ENCODE peak calls at places on chromosomes 5 and 9, in six cellular contexts. One of them, this sample, is unnamed.

GRCh38 chr9:89435315-89435823 is 62.5 kb downstream of the SEMA4D start:
- DNase-seq in activated CD4-positive, alpha-beta T cell treated with anti-CD3 and anti-CD28 coated beads, Interleukin-2, amount 50 U/mL, for 48 hours: no peak
- DNase-seq in GM12892: no peak
- DNase-seq in CD8-positive, alpha-beta T cell: no peak
- DNase-seq in stimulated activated CD4-positive, alpha-beta T cell treated with anti-CD3 and anti-CD28 coated beads, TNF-alpha, amount 100 ng/mL, for 1 hour: no peak
- DNase-seq in iPS-NIHi11: peak; percentile 93
- DNase-seq in this sample: no peak

GRCh38 chr9:117746263-117746662 is 42.1 kb downstream of the TLR4 start:
- DNase-seq in activated CD4-positive, alpha-beta T cell treated with anti-CD3 and anti-CD28 coated beads, Interleukin-2, amount 50 U/mL, for 48 hours: no peak
- DNase-seq in CD8-positive, alpha-beta T cell: no peak
- DNase-seq in stimulated activated CD4-positive, alpha-beta T cell treated with anti-CD3 and anti-CD28 coated beads, TNF-alpha, amount 100 ng/mL, for 1 hour: no peak
- DNase-seq in iPS-NIHi11: no peak
- DNase-seq in GM12892: no peak
- DNase-seq in this sample: no peak

GRCh38 chr5:157106668-157107461 is 2.0 kb downstream of the HAVCR2 start:
- DNase-seq in GM12892: no peak
- DNase-seq in stimulated activated CD4-positive, alpha-beta T cell treated with anti-CD3 and anti-CD28 coated beads, TNF-alpha, amount 100 ng/mL, for 1 hour: no peak
- DNase-seq in activated CD4-positive, alpha-beta T cell treated with anti-CD3 and anti-CD28 coated beads, Interleukin-2, amount 50 U/mL, for 48 hours: peak; percentile 43
- DNase-seq in iPS-NIHi11: no peak
- DNase-seq in CD8-positive, alpha-beta T cell: no peak
- DNase-seq in this sample: no peak

GRCh38 chr5:73030995-73031394 is 75.2 kb downstream of the FCHO2 start:
- DNase-seq in stimulated activated CD4-positive, alpha-beta T cell treated with anti-CD3 and anti-CD28 coated beads, TNF-alpha, amount 100 ng/mL, for 1 hour: no peak
- DNase-seq in iPS-NIHi11: peak; percentile 44
- DNase-seq in activated CD4-positive, alpha-beta T cell treated with anti-CD3 and anti-CD28 coated beads, Interleukin-2, amount 50 U/mL, for 48 hours: no peak
- DNase-seq in GM12892: no peak
- DNase-seq in CD8-positive, alpha-beta T cell: no peak
- DNase-seq in this sample: no peak

GRCh38 chr5:12272389-12272788 is 368.1 kb upstream of the CTNND2 start:
- DNase-seq in activated CD4-positive, alpha-beta T cell treated with anti-CD3 and anti-CD28 coated beads, Interleukin-2, amount 50 U/mL, for 48 hours: no peak
- DNase-seq in iPS-NIHi11: peak; percentile 43
- DNase-seq in stimulated activated CD4-positive, alpha-beta T cell treated with anti-CD3 and anti-CD28 coated beads, TNF-alpha, amount 100 ng/mL, for 1 hour: no peak
- DNase-seq in GM12892: no peak
- DNase-seq in CD8-positive, alpha-beta T cell: no peak
- DNase-seq in this sample: no peak

GRCh38 chr9:437066-438015 is 222.7 kb downstream of the DOCK8 start:
- DNase-seq in CD8-positive, alpha-beta T cell: no peak
- DNase-seq in iPS-NIHi11: no peak
- DNase-seq in stimulated activated CD4-positive, alpha-beta T cell treated with anti-CD3 and anti-CD28 coated beads, TNF-alpha, amount 100 ng/mL, for 1 hour: no peak
- DNase-seq in GM12892: no peak
- DNase-seq in activated CD4-positive, alpha-beta T cell treated with anti-CD3 and anti-CD28 coated beads, Interleukin-2, amount 50 U/mL, for 48 hours: no peak
- DNase-seq in this sample: no peak

GRCh38 chr5:87120518-87121314 is 147.0 kb upstream of the RASA1 start:
- DNase-seq in iPS-NIHi11: no peak
- DNase-seq in CD8-positive, alpha-beta T cell: no peak
- DNase-seq in GM12892: no peak
- DNase-seq in activated CD4-positive, alpha-beta T cell treated with anti-CD3 and anti-CD28 coated beads, Interleukin-2, amount 50 U/mL, for 48 hours: no peak
- DNase-seq in stimulated activated CD4-positive, alpha-beta T cell treated with anti-CD3 and anti-CD28 coated beads, TNF-alpha, amount 100 ng/mL, for 1 hour: no peak
- DNase-seq in this sample: no peak

GRCh38 chr9:6873862-6874261 is 116.1 kb downstream of the KDM4C start:
- DNase-seq in stimulated activated CD4-positive, alpha-beta T cell treated with anti-CD3 and anti-CD28 coated beads, TNF-alpha, amount 100 ng/mL, for 1 hour: no peak
- DNase-seq in activated CD4-positive, alpha-beta T cell treated with anti-CD3 and anti-CD28 coated beads, Interleukin-2, amount 50 U/mL, for 48 hours: no peak
- DNase-seq in GM12892: no peak
- DNase-seq in iPS-NIHi11: no peak
- DNase-seq in CD8-positive, alpha-beta T cell: no peak
- DNase-seq in this sample: no peak

GRCh38 chr5:92548351-92548750 is 1032.7 kb downstream of the NR2F1-AS1 start:
- DNase-seq in stimulated activated CD4-positive, alpha-beta T cell treated with anti-CD3 and anti-CD28 coated beads, TNF-alpha, amount 100 ng/mL, for 1 hour: no peak
- DNase-seq in iPS-NIHi11: no peak
- DNase-seq in GM12892: no peak
- DNase-seq in CD8-positive, alpha-beta T cell: no peak
- DNase-seq in activated CD4-positive, alpha-beta T cell treated with anti-CD3 and anti-CD28 coated beads, Interleukin-2, amount 50 U/mL, for 48 hours: no peak
- DNase-seq in this sample: no peak

GRCh38 chr5:120808135-120808534 is 344.0 kb downstream of the PRR16 start:
- DNase-seq in GM12892: no peak
- DNase-seq in CD8-positive, alpha-beta T cell: no peak
- DNase-seq in activated CD4-positive, alpha-beta T cell treated with anti-CD3 and anti-CD28 coated beads, Interleukin-2, amount 50 U/mL, for 48 hours: no peak
- DNase-seq in iPS-NIHi11: no peak
- DNase-seq in stimulated activated CD4-positive, alpha-beta T cell treated with anti-CD3 and anti-CD28 coated beads, TNF-alpha, amount 100 ng/mL, for 1 hour: no peak
- DNase-seq in this sample: no peak

GRCh38 chr9:96048954-96049831 is 173.7 kb downstream of the ERCC6L2 start:
- DNase-seq in activated CD4-positive, alpha-beta T cell treated with anti-CD3 and anti-CD28 coated beads, Interleukin-2, amount 50 U/mL, for 48 hours: no peak
- DNase-seq in GM12892: no peak
- DNase-seq in stimulated activated CD4-positive, alpha-beta T cell treated with anti-CD3 and anti-CD28 coated beads, TNF-alpha, amount 100 ng/mL, for 1 hour: no peak
- DNase-seq in iPS-NIHi11: no peak
- DNase-seq in CD8-positive, alpha-beta T cell: no peak
- DNase-seq in this sample: no peak

GRCh38 chr5:173191561-173191960 is 43.4 kb downstream of the NKX2-5 start:
- DNase-seq in iPS-NIHi11: no peak
- DNase-seq in CD8-positive, alpha-beta T cell: no peak
- DNase-seq in GM12892: no peak
- DNase-seq in activated CD4-positive, alpha-beta T cell treated with anti-CD3 and anti-CD28 coated beads, Interleukin-2, amount 50 U/mL, for 48 hours: no peak
- DNase-seq in stimulated activated CD4-positive, alpha-beta T cell treated with anti-CD3 and anti-CD28 coated beads, TNF-alpha, amount 100 ng/mL, for 1 hour: no peak
- DNase-seq in this sample: no peak

GRCh38 chr9:76203373-76203772 is 190.9 kb downstream of the RFK start:
- DNase-seq in CD8-positive, alpha-beta T cell: no peak
- DNase-seq in stimulated activated CD4-positive, alpha-beta T cell treated with anti-CD3 and anti-CD28 coated beads, TNF-alpha, amount 100 ng/mL, for 1 hour: no peak
- DNase-seq in GM12892: no peak
- DNase-seq in iPS-NIHi11: no peak
- DNase-seq in activated CD4-positive, alpha-beta T cell treated with anti-CD3 and anti-CD28 coated beads, Interleukin-2, amount 50 U/mL, for 48 hours: no peak
- DNase-seq in this sample: no peak

GRCh38 chr5:96243203-96243602 is 189.8 kb downstream of the PCSK1 start:
- DNase-seq in CD8-positive, alpha-beta T cell: no peak
- DNase-seq in activated CD4-positive, alpha-beta T cell treated with anti-CD3 and anti-CD28 coated beads, Interleukin-2, amount 50 U/mL, for 48 hours: no peak
- DNase-seq in stimulated activated CD4-positive, alpha-beta T cell treated with anti-CD3 and anti-CD28 coated beads, TNF-alpha, amount 100 ng/mL, for 1 hour: no peak
- DNase-seq in GM12892: no peak
- DNase-seq in iPS-NIHi11: no peak
- DNase-seq in this sample: no peak

GRCh38 chr5:137636846-137637515 is 98.9 kb downstream of the KLHL3 start:
- DNase-seq in GM12892: no peak
- DNase-seq in iPS-NIHi11: no peak
- DNase-seq in CD8-positive, alpha-beta T cell: no peak
- DNase-seq in stimulated activated CD4-positive, alpha-beta T cell treated with anti-CD3 and anti-CD28 coated beads, TNF-alpha, amount 100 ng/mL, for 1 hour: no peak
- DNase-seq in activated CD4-positive, alpha-beta T cell treated with anti-CD3 and anti-CD28 coated beads, Interleukin-2, amount 50 U/mL, for 48 hours: no peak
- DNase-seq in this sample: no peak

GRCh38 chr9:114805670-114806551 is at the start of gene TNFSF15:
- DNase-seq in stimulated activated CD4-positive, alpha-beta T cell treated with anti-CD3 and anti-CD28 coated beads, TNF-alpha, amount 100 ng/mL, for 1 hour: no peak
- DNase-seq in iPS-NIHi11: peak; percentile 68
- DNase-seq in CD8-positive, alpha-beta T cell: no peak
- DNase-seq in GM12892: peak; percentile 7
- DNase-seq in activated CD4-positive, alpha-beta T cell treated with anti-CD3 and anti-CD28 coated beads, Interleukin-2, amount 50 U/mL, for 48 hours: peak; percentile 37
- DNase-seq in this sample: peak; percentile 24

GRCh38 chr5:173452506-173452905 is 124.3 kb upstream of the STC2 start:
- DNase-seq in activated CD4-positive, alpha-beta T cell treated with anti-CD3 and anti-CD28 coated beads, Interleukin-2, amount 50 U/mL, for 48 hours: no peak
- DNase-seq in iPS-NIHi11: no peak
- DNase-seq in CD8-positive, alpha-beta T cell: no peak
- DNase-seq in GM12892: no peak
- DNase-seq in stimulated activated CD4-positive, alpha-beta T cell treated with anti-CD3 and anti-CD28 coated beads, TNF-alpha, amount 100 ng/mL, for 1 hour: no peak
- DNase-seq in this sample: no peak

GRCh38 chr5:106873558-106873957 is 797.2 kb downstream of the EFNA5 start:
- DNase-seq in CD8-positive, alpha-beta T cell: no peak
- DNase-seq in iPS-NIHi11: no peak
- DNase-seq in stimulated activated CD4-positive, alpha-beta T cell treated with anti-CD3 and anti-CD28 coated beads, TNF-alpha, amount 100 ng/mL, for 1 hour: no peak
- DNase-seq in activated CD4-positive, alpha-beta T cell treated with anti-CD3 and anti-CD28 coated beads, Interleukin-2, amount 50 U/mL, for 48 hours: no peak
- DNase-seq in GM12892: no peak
- DNase-seq in this sample: peak; percentile 99

GRCh38 chr5:109324351-109324750 is 85.4 kb downstream of the PJA2 start:
- DNase-seq in activated CD4-positive, alpha-beta T cell treated with anti-CD3 and anti-CD28 coated beads, Interleukin-2, amount 50 U/mL, for 48 hours: no peak
- DNase-seq in GM12892: no peak
- DNase-seq in iPS-NIHi11: peak; percentile 40
- DNase-seq in stimulated activated CD4-positive, alpha-beta T cell treated with anti-CD3 and anti-CD28 coated beads, TNF-alpha, amount 100 ng/mL, for 1 hour: no peak
- DNase-seq in CD8-positive, alpha-beta T cell: no peak
- DNase-seq in this sample: no peak

GRCh38 chr9:93121316-93122241 is 12.5 kb downstream of the NINJ1 start:
- DNase-seq in activated CD4-positive, alpha-beta T cell treated with anti-CD3 and anti-CD28 coated beads, Interleukin-2, amount 50 U/mL, for 48 hours: no peak
- DNase-seq in stimulated activated CD4-positive, alpha-beta T cell treated with anti-CD3 and anti-CD28 coated beads, TNF-alpha, amount 100 ng/mL, for 1 hour: no peak
- DNase-seq in CD8-positive, alpha-beta T cell: no peak
- DNase-seq in GM12892: no peak
- DNase-seq in iPS-NIHi11: peak; percentile 3
- DNase-seq in this sample: no peak

GRCh38 chr9:127083598-127083997 is 38.8 kb downstream of the ANGPTL2 start:
- DNase-seq in iPS-NIHi11: no peak
- DNase-seq in CD8-positive, alpha-beta T cell: no peak
- DNase-seq in activated CD4-positive, alpha-beta T cell treated with anti-CD3 and anti-CD28 coated beads, Interleukin-2, amount 50 U/mL, for 48 hours: no peak
- DNase-seq in stimulated activated CD4-positive, alpha-beta T cell treated with anti-CD3 and anti-CD28 coated beads, TNF-alpha, amount 100 ng/mL, for 1 hour: no peak
- DNase-seq in GM12892: no peak
- DNase-seq in this sample: no peak

GRCh38 chr5:174903333-174903732 is 179.0 kb downstream of the MSX2 start:
- DNase-seq in CD8-positive, alpha-beta T cell: no peak
- DNase-seq in GM12892: no peak
- DNase-seq in activated CD4-positive, alpha-beta T cell treated with anti-CD3 and anti-CD28 coated beads, Interleukin-2, amount 50 U/mL, for 48 hours: peak; percentile 3
- DNase-seq in stimulated activated CD4-positive, alpha-beta T cell treated with anti-CD3 and anti-CD28 coated beads, TNF-alpha, amount 100 ng/mL, for 1 hour: no peak
- DNase-seq in iPS-NIHi11: peak; percentile 20
- DNase-seq in this sample: no peak

GRCh38 chr5:75964008-75964407 is 119.2 kb upstream of the SV2C start:
- DNase-seq in stimulated activated CD4-positive, alpha-beta T cell treated with anti-CD3 and anti-CD28 coated beads, TNF-alpha, amount 100 ng/mL, for 1 hour: no peak
- DNase-seq in GM12892: no peak
- DNase-seq in activated CD4-positive, alpha-beta T cell treated with anti-CD3 and anti-CD28 coated beads, Interleukin-2, amount 50 U/mL, for 48 hours: no peak
- DNase-seq in iPS-NIHi11: no peak
- DNase-seq in CD8-positive, alpha-beta T cell: no peak
- DNase-seq in this sample: no peak

GRCh38 chr5:36442796-36443195 is 141.1 kb upstream of the RANBP3L start:
- DNase-seq in iPS-NIHi11: no peak
- DNase-seq in GM12892: no peak
- DNase-seq in stimulated activated CD4-positive, alpha-beta T cell treated with anti-CD3 and anti-CD28 coated beads, TNF-alpha, amount 100 ng/mL, for 1 hour: no peak
- DNase-seq in activated CD4-positive, alpha-beta T cell treated with anti-CD3 and anti-CD28 coated beads, Interleukin-2, amount 50 U/mL, for 48 hours: no peak
- DNase-seq in CD8-positive, alpha-beta T cell: no peak
- DNase-seq in this sample: no peak

GRCh38 chr9:81318571-81318970 is 370.8 kb downstream of the TLE1 start:
- DNase-seq in GM12892: no peak
- DNase-seq in stimulated activated CD4-positive, alpha-beta T cell treated with anti-CD3 and anti-CD28 coated beads, TNF-alpha, amount 100 ng/mL, for 1 hour: no peak
- DNase-seq in CD8-positive, alpha-beta T cell: no peak
- DNase-seq in iPS-NIHi11: no peak
- DNase-seq in activated CD4-positive, alpha-beta T cell treated with anti-CD3 and anti-CD28 coated beads, Interleukin-2, amount 50 U/mL, for 48 hours: no peak
- DNase-seq in this sample: no peak

GRCh38 chr5:179953934-179954833 is 46.5 kb upstream of the TBC1D9B start:
- DNase-seq in CD8-positive, alpha-beta T cell: no peak
- DNase-seq in iPS-NIHi11: no peak
- DNase-seq in GM12892: no peak
- DNase-seq in stimulated activated CD4-positive, alpha-beta T cell treated with anti-CD3 and anti-CD28 coated beads, TNF-alpha, amount 100 ng/mL, for 1 hour: no peak
- DNase-seq in activated CD4-positive, alpha-beta T cell treated with anti-CD3 and anti-CD28 coated beads, Interleukin-2, amount 50 U/mL, for 48 hours: no peak
- DNase-seq in this sample: no peak

This sample was measured in NCI-H2029.